ENCODE peak calls at places on chromosomes 3 and 15, in four cellular contexts. K is uterus, B is HCT116, G is body of pancreas. E is an unnamed sample.

GRCh38 chr3:169172535-169172934 is 491.0 kb downstream of the MECOM start:
- DNase-seq in B (no peak), K (no peak), G (no peak), E (no peak)

GRCh38 chr3:12660196-12660595 is 3.7 kb downstream of the RAF1 start:
- DNase-seq in B (no peak), G (no peak), K (no peak), E (no peak)

GRCh38 chr3:188974856-188975611 is 196.7 kb upstream of the TPRG1 start:
- DNase-seq in G (no peak), K (no peak), B (no peak), E (no peak)

GRCh38 chr3:31713820-31714511 is 181.2 kb downstream of the STT3B start:
- DNase-seq in K (no peak), B (no peak), G (no peak), E (no peak)

GRCh38 chr3:120244834-120245225 is 40.2 kb downstream of the GPR156 start:
- DNase-seq in G (no peak), B (no peak), K (no peak), E (no peak)

GRCh38 chr3:127483902-127484591 is 106.5 kb downstream of the TPRA1 start:
- DNase-seq in K (no peak), G (no peak), B (no peak), E (no peak)

GRCh38 chr15:87207945-87208580 is 1048.5 kb downstream of the NTRK3 start:
- DNase-seq in K (no peak), B (no peak), G (no peak), E (no peak)

GRCh38 chr15:33200903-33201302 is 6.4 kb upstream of the FMN1 start:
- DNase-seq in G (no peak), B (no peak), K (no peak), E (no peak)

GRCh38 chr15:34890424-34890823 is 79.1 kb downstream of the AQR start:
- DNase-seq in G (no peak), K (no peak), B (no peak), E (no peak)

GRCh38 chr3:185065059-185065458 is 87.8 kb downstream of the C3orf70 start:
- DNase-seq in K (no peak), B (no peak), G (no peak), E (no peak)

GRCh38 chr15:49982586-49982985 is 136.4 kb downstream of the ATP8B4 start:
- DNase-seq in B (no peak), G (no peak), K (no peak), E (no peak)

GRCh38 chr3:45993421-45994027 is 2.1 kb downstream of the FYCO1 start:
- DNase-seq in K (no peak), B (no peak), G (no peak), E (no peak)

GRCh38 chr15:68278345-68279217 is 1.0 kb downstream of the FEM1B start:
- DNase-seq in K (no peak), G (no peak), B (no peak), E (peak; percentile 66)

GRCh38 chr3:174270841-174271240 is 588.3 kb upstream of the NAALADL2 start:
- DNase-seq in G (no peak), B (no peak), K (no peak), E (no peak)

GRCh38 chr15:25848769-25849430 is 14.2 kb downstream of the ATP10A start:
- DNase-seq in K (no peak), G (no peak), B (no peak), E (no peak)

GRCh38 chr15:82066455-82066854 is 20.6 kb upstream of the MEX3B start:
- DNase-seq in K (no peak), B (no peak), G (no peak), E (no peak)

GRCh38 chr3:52892290-52892624 is 5.1 kb downstream of the STIMATE start:
- DNase-seq in K (no peak), B (no peak), G (no peak), E (no peak)

GRCh38 chr3:33926998-33927605 is 128.7 kb downstream of the PDCD6IP start:
- DNase-seq in K (no peak), G (no peak), B (no peak), E (no peak)

GRCh38 chr15:40498891-40499290 is 28.1 kb downstream of the CHST14 start:
- DNase-seq in K (no peak), G (no peak), B (no peak), E (no peak)
- TF ChIP-seq POLR2A in K (no peak), G (no peak), B (no peak), E (no peak)

GRCh38 chr3:50591196-50591741 is 20.3 kb downstream of the CISH start:
- DNase-seq in K (no peak), G (no peak), B (no peak), E (no peak)
- H3K27ac ChIP-seq in K (no peak overlapping the region), G (no peak overlapping the region), B (no peak overlapping the region), E (peak overlapping the region; percentile 68)

GRCh38 chr3:84980456-84980855 is 21.7 kb downstream of the CADM2 start:
- DNase-seq in G (no peak), K (no peak), B (no peak), E (no peak)
- TF ChIP-seq POLR2A in G (no peak), K (no peak), B (no peak), E (no peak)

DNA sequence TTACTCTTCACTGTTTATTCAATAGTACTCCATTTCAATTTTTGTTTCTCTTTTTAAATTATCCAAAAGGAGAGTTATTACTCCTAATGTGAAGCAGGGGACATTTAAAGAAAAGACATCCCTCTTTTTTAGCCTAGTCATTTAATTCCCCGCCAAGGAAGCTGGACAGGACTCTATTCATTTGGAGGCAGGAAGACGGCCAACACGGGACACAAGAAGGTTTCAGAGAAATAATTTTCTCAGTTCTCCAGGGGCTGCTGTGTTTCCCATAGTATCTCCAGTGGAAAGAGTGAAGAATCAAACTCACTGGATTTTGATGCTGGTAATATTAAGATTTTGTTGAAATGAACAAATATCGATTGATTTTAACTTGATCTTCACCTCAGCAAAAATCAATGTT is 833.7 kb downstream of the ROBO2 start:
- DNase-seq in G (no peak), B (no peak), K (no peak), E (no peak)
- H3K27ac ChIP-seq in G (no peak overlapping the region), B (no peak overlapping the region), K (no peak overlapping the region), E (no peak overlapping the region)

GRCh38 chr3:82198009-82198408 is 436.6 kb upstream of the GBE1 start:
- DNase-seq in B (no peak), G (no peak), K (no peak), E (no peak)
- TF ChIP-seq POLR2A in B (no peak), G (no peak), K (no peak), E (no peak)

GRCh38 chr15:59294961-59295741 is 77.5 kb downstream of the MYO1E start:
- DNase-seq in G (no peak), B (peak; percentile 78), K (peak; percentile 23), E (peak; percentile 20)

GRCh38 chr15:59296181-59296617 is 76.5 kb downstream of the MYO1E start:
- DNase-seq in K (no peak), B (no peak), G (no peak), E (no peak)

GRCh38 chr15:59298255-59298856 is 74.3 kb downstream of the MYO1E start:
- DNase-seq in G (no peak), B (peak; percentile 78), K (no peak), E (peak; percentile 41)

GRCh38 chr15:59294574-59294960 is 78.1 kb downstream of the MYO1E start:
- DNase-seq in K (no peak), G (no peak), B (no peak), E (no peak)

GRCh38 chr15:59295742-59296090 is 77.0 kb downstream of the MYO1E start:
- DNase-seq in K (no peak), B (no peak), G (no peak), E (no peak)
- H3K27ac ChIP-seq in K (peak overlapping the region; percentile 75), B (peak overlapping the region; percentile 75), G (peak overlapping the region; percentile 73), E (peak overlapping the region; percentile 37)

E was measured in thyroid gland.